ENCODE peak calls at places on chromosomes 2 and 18, in ten cellular contexts. One of them, this sample, is unnamed.

GRCh38 chr2:239291505-239292350 is 109.1 kb downstream of the HDAC4 start:
- DNase-seq in stimulated activated CD8-positive, alpha-beta memory T cell treated with anti-CD3 and anti-CD28 coated beads, Interleukin-7, amount 100 ng/mL, for 48 hours: no peak
- DNase-seq in effector CD8-positive, alpha-beta T cell: no peak
- DNase-seq in small intestine: no peak
- DNase-seq in central memory CD4-positive, alpha-beta T cell: no peak
- DNase-seq in coronary artery: no peak
- DNase-seq in NCI-H2081: peak; percentile 80
- DNase-seq in right lobe of liver: no peak
- DNase-seq in mesothelial cell of epicardium: no peak
- DNase-seq in GM23248: no peak
- DNase-seq in this sample: no peak

GRCh38 chr2:7648381-7648780 is 731.2 kb downstream of the RNF144A start:
- DNase-seq in stimulated activated CD8-positive, alpha-beta memory T cell treated with anti-CD3 and anti-CD28 coated beads, Interleukin-7, amount 100 ng/mL, for 48 hours: no peak
- DNase-seq in effector CD8-positive, alpha-beta T cell: no peak
- DNase-seq in small intestine: no peak
- DNase-seq in central memory CD4-positive, alpha-beta T cell: no peak
- DNase-seq in coronary artery: no peak
- DNase-seq in NCI-H2081: no peak
- DNase-seq in right lobe of liver: no peak
- DNase-seq in mesothelial cell of epicardium: no peak
- DNase-seq in GM23248: no peak
- DNase-seq in this sample: no peak

GRCh38 chr2:239285071-239285931 is 115.5 kb downstream of the HDAC4 start:
- DNase-seq in stimulated activated CD8-positive, alpha-beta memory T cell treated with anti-CD3 and anti-CD28 coated beads, Interleukin-7, amount 100 ng/mL, for 48 hours: no peak
- DNase-seq in effector CD8-positive, alpha-beta T cell: no peak
- DNase-seq in small intestine: peak; percentile 78
- DNase-seq in central memory CD4-positive, alpha-beta T cell: peak; percentile 17
- DNase-seq in coronary artery: no peak
- DNase-seq in NCI-H2081: no peak
- DNase-seq in right lobe of liver: no peak
- DNase-seq in mesothelial cell of epicardium: no peak
- DNase-seq in GM23248: peak; percentile 36
- DNase-seq in this sample: no peak

GRCh38 chr2:54676656-54677055 is 46.8 kb upstream of the EML6 start:
- DNase-seq in stimulated activated CD8-positive, alpha-beta memory T cell treated with anti-CD3 and anti-CD28 coated beads, Interleukin-7, amount 100 ng/mL, for 48 hours: no peak
- DNase-seq in effector CD8-positive, alpha-beta T cell: no peak
- DNase-seq in small intestine: no peak
- DNase-seq in central memory CD4-positive, alpha-beta T cell: no peak
- DNase-seq in coronary artery: no peak
- DNase-seq in NCI-H2081: no peak
- DNase-seq in right lobe of liver: no peak
- DNase-seq in mesothelial cell of epicardium: no peak
- DNase-seq in GM23248: peak; percentile 83
- DNase-seq in this sample: no peak

GRCh38 chr2:176088048-176088936 is 4.2 kb upstream of the HOXD13 start:
- DNase-seq in stimulated activated CD8-positive, alpha-beta memory T cell treated with anti-CD3 and anti-CD28 coated beads, Interleukin-7, amount 100 ng/mL, for 48 hours: no peak
- DNase-seq in effector CD8-positive, alpha-beta T cell: no peak
- DNase-seq in small intestine: peak; percentile 50
- DNase-seq in central memory CD4-positive, alpha-beta T cell: no peak
- DNase-seq in coronary artery: peak; percentile 81
- DNase-seq in NCI-H2081: peak; percentile 58
- DNase-seq in right lobe of liver: peak; percentile 64
- DNase-seq in mesothelial cell of epicardium: peak; percentile 74
- DNase-seq in GM23248: peak; percentile 85
- DNase-seq in this sample: no peak

GRCh38 chr18:11336241-11336640 is 186.9 kb upstream of the PIEZO2 start:
- DNase-seq in stimulated activated CD8-positive, alpha-beta memory T cell treated with anti-CD3 and anti-CD28 coated beads, Interleukin-7, amount 100 ng/mL, for 48 hours: no peak
- DNase-seq in effector CD8-positive, alpha-beta T cell: no peak
- DNase-seq in small intestine: no peak
- DNase-seq in central memory CD4-positive, alpha-beta T cell: no peak
- DNase-seq in coronary artery: no peak
- DNase-seq in NCI-H2081: no peak
- DNase-seq in right lobe of liver: no peak
- DNase-seq in mesothelial cell of epicardium: no peak
- DNase-seq in GM23248: peak; percentile 24
- DNase-seq in this sample: no peak

GRCh38 chr2:148645925-148646559 is 1.5 kb downstream of the EPC2 start:
- DNase-seq in stimulated activated CD8-positive, alpha-beta memory T cell treated with anti-CD3 and anti-CD28 coated beads, Interleukin-7, amount 100 ng/mL, for 48 hours: no peak
- DNase-seq in effector CD8-positive, alpha-beta T cell: peak; percentile 46
- DNase-seq in small intestine: peak; percentile 95
- DNase-seq in central memory CD4-positive, alpha-beta T cell: peak; percentile 91
- DNase-seq in coronary artery: no peak
- DNase-seq in NCI-H2081: peak; percentile 74
- DNase-seq in right lobe of liver: no peak
- DNase-seq in mesothelial cell of epicardium: no peak
- DNase-seq in GM23248: peak; percentile 93
- DNase-seq in this sample: peak; percentile 70

GRCh38 chr18:58186258-58186948 is 142.4 kb downstream of the NEDD4L start:
- DNase-seq in stimulated activated CD8-positive, alpha-beta memory T cell treated with anti-CD3 and anti-CD28 coated beads, Interleukin-7, amount 100 ng/mL, for 48 hours: no peak
- DNase-seq in effector CD8-positive, alpha-beta T cell: no peak
- DNase-seq in small intestine: peak; percentile 28
- DNase-seq in central memory CD4-positive, alpha-beta T cell: no peak
- DNase-seq in coronary artery: no peak
- DNase-seq in NCI-H2081: no peak
- DNase-seq in right lobe of liver: no peak
- DNase-seq in mesothelial cell of epicardium: no peak
- DNase-seq in GM23248: peak; percentile 72
- DNase-seq in this sample: no peak

GRCh38 chr2:57696016-57696415 is 350.6 kb upstream of the VRK2 start:
- DNase-seq in stimulated activated CD8-positive, alpha-beta memory T cell treated with anti-CD3 and anti-CD28 coated beads, Interleukin-7, amount 100 ng/mL, for 48 hours: no peak
- DNase-seq in effector CD8-positive, alpha-beta T cell: no peak
- DNase-seq in small intestine: no peak
- DNase-seq in central memory CD4-positive, alpha-beta T cell: no peak
- DNase-seq in coronary artery: no peak
- DNase-seq in NCI-H2081: peak; percentile 15
- DNase-seq in right lobe of liver: no peak
- DNase-seq in mesothelial cell of epicardium: no peak
- DNase-seq in GM23248: peak; percentile 26
- DNase-seq in this sample: no peak

GRCh38 chr2:3827673-3828575 is 124.5 kb downstream of the DCDC2C start:
- DNase-seq in stimulated activated CD8-positive, alpha-beta memory T cell treated with anti-CD3 and anti-CD28 coated beads, Interleukin-7, amount 100 ng/mL, for 48 hours: no peak
- DNase-seq in effector CD8-positive, alpha-beta T cell: no peak
- DNase-seq in small intestine: no peak
- DNase-seq in central memory CD4-positive, alpha-beta T cell: no peak
- DNase-seq in coronary artery: no peak
- DNase-seq in NCI-H2081: peak; percentile 18
- DNase-seq in right lobe of liver: no peak
- DNase-seq in mesothelial cell of epicardium: no peak
- DNase-seq in GM23248: peak; percentile 61
- DNase-seq in this sample: no peak

GRCh38 chr2:236712961-236713673 is 143.5 kb downstream of the ACKR3 start:
- DNase-seq in stimulated activated CD8-positive, alpha-beta memory T cell treated with anti-CD3 and anti-CD28 coated beads, Interleukin-7, amount 100 ng/mL, for 48 hours: no peak
- DNase-seq in effector CD8-positive, alpha-beta T cell: no peak
- DNase-seq in small intestine: peak; percentile 75
- DNase-seq in central memory CD4-positive, alpha-beta T cell: no peak
- DNase-seq in coronary artery: no peak
- DNase-seq in NCI-H2081: no peak
- DNase-seq in right lobe of liver: no peak
- DNase-seq in mesothelial cell of epicardium: no peak
- DNase-seq in GM23248: no peak
- DNase-seq in this sample: no peak

GRCh38 chr2:95291222-95291621 is 5.9 kb upstream of the KCNIP3 start:
- DNase-seq in stimulated activated CD8-positive, alpha-beta memory T cell treated with anti-CD3 and anti-CD28 coated beads, Interleukin-7, amount 100 ng/mL, for 48 hours: no peak
- DNase-seq in effector CD8-positive, alpha-beta T cell: no peak
- DNase-seq in small intestine: no peak
- DNase-seq in central memory CD4-positive, alpha-beta T cell: no peak
- DNase-seq in coronary artery: no peak
- DNase-seq in NCI-H2081: no peak
- DNase-seq in right lobe of liver: no peak
- DNase-seq in mesothelial cell of epicardium: no peak
- DNase-seq in GM23248: no peak
- DNase-seq in this sample: no peak

GRCh38 chr2:233803994-233804393 is 25.9 kb downstream of the MROH2A start:
- DNase-seq in stimulated activated CD8-positive, alpha-beta memory T cell treated with anti-CD3 and anti-CD28 coated beads, Interleukin-7, amount 100 ng/mL, for 48 hours: no peak
- DNase-seq in effector CD8-positive, alpha-beta T cell: no peak
- DNase-seq in small intestine: no peak
- DNase-seq in central memory CD4-positive, alpha-beta T cell: no peak
- DNase-seq in coronary artery: no peak
- DNase-seq in NCI-H2081: no peak
- DNase-seq in right lobe of liver: no peak
- DNase-seq in mesothelial cell of epicardium: peak; percentile 31
- DNase-seq in GM23248: no peak
- DNase-seq in this sample: no peak

GRCh38 chr2:136135924-136136906 is 18.3 kb upstream of the CXCR4 start:
- DNase-seq in stimulated activated CD8-positive, alpha-beta memory T cell treated with anti-CD3 and anti-CD28 coated beads, Interleukin-7, amount 100 ng/mL, for 48 hours: no peak
- DNase-seq in effector CD8-positive, alpha-beta T cell: peak; percentile 66
- DNase-seq in small intestine: peak; percentile 72
- DNase-seq in central memory CD4-positive, alpha-beta T cell: peak; percentile 94
- DNase-seq in coronary artery: peak; percentile 22
- DNase-seq in NCI-H2081: peak; percentile 73
- DNase-seq in right lobe of liver: no peak
- DNase-seq in mesothelial cell of epicardium: no peak
- DNase-seq in GM23248: no peak
- DNase-seq in this sample: peak; percentile 86

GRCh38 chr2:43293744-43294695 is 67.6 kb upstream of the ZFP36L2 start:
- DNase-seq in stimulated activated CD8-positive, alpha-beta memory T cell treated with anti-CD3 and anti-CD28 coated beads, Interleukin-7, amount 100 ng/mL, for 48 hours: peak; percentile 8
- DNase-seq in effector CD8-positive, alpha-beta T cell: no peak
- DNase-seq in small intestine: peak; percentile 70
- DNase-seq in central memory CD4-positive, alpha-beta T cell: no peak
- DNase-seq in coronary artery: peak; percentile 73
- DNase-seq in NCI-H2081: no peak
- DNase-seq in right lobe of liver: peak; percentile 56
- DNase-seq in mesothelial cell of epicardium: no peak
- DNase-seq in GM23248: peak; percentile 99
- DNase-seq in this sample: peak; percentile 3

GRCh38 chr2:195410272-195410671 is 246.8 kb upstream of the SLC39A10 start:
- DNase-seq in stimulated activated CD8-positive, alpha-beta memory T cell treated with anti-CD3 and anti-CD28 coated beads, Interleukin-7, amount 100 ng/mL, for 48 hours: no peak
- DNase-seq in effector CD8-positive, alpha-beta T cell: no peak
- DNase-seq in small intestine: no peak
- DNase-seq in central memory CD4-positive, alpha-beta T cell: no peak
- DNase-seq in coronary artery: no peak
- DNase-seq in NCI-H2081: no peak
- DNase-seq in right lobe of liver: no peak
- DNase-seq in mesothelial cell of epicardium: no peak
- DNase-seq in GM23248: no peak
- DNase-seq in this sample: no peak